ENCODE peak calls at places on chromosomes 11 and 22, in six cellular contexts. Z, K, D, T, R and G are unnamed samples.

GRCh38 chr22:24441406-24442351 is 14.3 kb downstream of the ADORA2A start:
- DNase-seq in Z (no peak), K (no peak), D (peak), T (no peak), R (peak), G (no peak)

GRCh38 chr11:61545341-61545740 is 35.5 kb downstream of the SYT7 start:
- DNase-seq in Z (no peak), K (no peak), D (no peak), T (no peak), R (peak), G (no peak)

GRCh38 chr22:24434472-24435322 is 7.3 kb downstream of the ADORA2A start:
- DNase-seq in Z (peak), K (no peak), D (peak), T (no peak), R (peak), G (no peak)

GRCh38 chr11:17683378-17684161 is 35.8 kb upstream of the MYOD1 start:
- DNase-seq in Z (peak), K (peak), D (no peak), T (no peak), R (no peak), G (no peak)

GRCh38 chr22:21624120-21624879 is 5.5 kb downstream of the YDJC start:
- DNase-seq in Z (no peak), K (no peak), D (no peak), T (no peak), R (peak), G (peak)

GRCh38 chr11:82974135-82974534 is 72.6 kb downstream of the DDIAS start:
- DNase-seq in Z (no peak), K (no peak), D (no peak), T (no peak), R (no peak), G (no peak)

GRCh38 chr11:96276836-96277235 is 66.2 kb downstream of the MAML2 start:
- DNase-seq in Z (no peak), K (no peak), D (no peak), T (no peak), R (no peak), G (no peak)

GRCh38 chr22:26170795-26171194 is 1.5 kb downstream of the SEZ6L start:
- DNase-seq in Z (no peak), K (no peak), D (no peak), T (peak), R (peak), G (peak)

GRCh38 chr11:69645801-69646492 is 5.0 kb downstream of the CCND1 start:
- DNase-seq in Z (no peak), K (no peak), D (no peak), T (no peak), R (peak), G (no peak)

GRCh38 chr22:27148025-27148424 is 490.6 kb downstream of the MIAT start:
- DNase-seq in Z (no peak), K (no peak), D (no peak), T (no peak), R (no peak), G (no peak)

GRCh38 chr11:59625703-59626102 is 10.1 kb upstream of the OSBP start:
- DNase-seq in Z (no peak), K (no peak), D (no peak), T (no peak), R (no peak), G (no peak)
- TF ChIP-seq CTCF in Z (no peak), K (no peak), D (no peak), T (no peak), R (no peak), G (no peak)

DNA sequence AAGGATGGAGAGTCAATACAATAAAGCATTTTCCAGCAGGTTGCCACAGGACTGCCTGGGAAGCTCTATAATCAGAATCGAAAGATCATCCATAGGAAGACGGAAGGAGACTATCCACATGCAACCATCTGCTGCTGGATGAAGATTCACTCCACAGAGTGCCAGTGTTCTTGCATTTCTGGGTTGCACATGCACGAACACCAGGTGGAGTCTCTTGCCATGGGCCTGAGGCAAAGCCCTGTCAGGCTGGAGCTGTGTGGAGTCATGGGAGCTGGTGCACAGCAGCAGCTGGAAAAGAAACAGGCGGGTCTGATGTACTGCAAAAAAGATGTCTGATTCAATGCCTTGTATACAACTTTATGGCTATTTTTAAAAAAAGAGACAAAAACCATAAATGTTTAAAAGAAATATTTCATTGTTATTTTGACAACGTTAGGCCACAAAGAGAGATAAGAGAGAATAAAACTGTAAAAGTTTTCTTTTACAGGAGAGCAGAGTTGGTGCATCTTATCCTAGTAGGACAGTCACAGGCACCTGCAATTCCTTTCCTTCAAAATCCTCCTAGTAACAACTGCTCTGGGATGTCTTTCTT is 12.9 kb upstream of the FAT3 start:
- DNase-seq in Z (peak), K (no peak), D (no peak), T (peak), R (peak), G (peak)
- TF ChIP-seq CTCF in Z (peak), K (no peak), D (peak), T (peak), R (peak), G (peak)

GRCh38 chr22:35739076-35739475 is 21.4 kb downstream of the APOL5 start:
- DNase-seq in Z (no peak), K (no peak), D (no peak), T (no peak), R (no peak), G (no peak)

GRCh38 chr22:35740616-35741015 is 22.9 kb downstream of the APOL5 start:
- DNase-seq in Z (no peak), K (no peak), D (no peak), T (no peak), R (no peak), G (no peak)

GRCh38 chr22:35742342-35743100 is 24.8 kb downstream of the APOL5 start:
- DNase-seq in Z (peak), K (peak), D (no peak), T (no peak), R (no peak), G (no peak)

GRCh38 chr22:35736701-35737100 is 19.0 kb downstream of the APOL5 start:
- DNase-seq in Z (no peak), K (no peak), D (no peak), T (no peak), R (no peak), G (no peak)

GRCh38 chr22:35739642-35740041 is 22.0 kb downstream of the APOL5 start:
- DNase-seq in Z (no peak), K (no peak), D (no peak), T (no peak), R (peak), G (no peak)
- TF ChIP-seq CTCF in Z (peak), K (no peak), D (peak), T (peak), R (peak), G (peak)

DNA sequence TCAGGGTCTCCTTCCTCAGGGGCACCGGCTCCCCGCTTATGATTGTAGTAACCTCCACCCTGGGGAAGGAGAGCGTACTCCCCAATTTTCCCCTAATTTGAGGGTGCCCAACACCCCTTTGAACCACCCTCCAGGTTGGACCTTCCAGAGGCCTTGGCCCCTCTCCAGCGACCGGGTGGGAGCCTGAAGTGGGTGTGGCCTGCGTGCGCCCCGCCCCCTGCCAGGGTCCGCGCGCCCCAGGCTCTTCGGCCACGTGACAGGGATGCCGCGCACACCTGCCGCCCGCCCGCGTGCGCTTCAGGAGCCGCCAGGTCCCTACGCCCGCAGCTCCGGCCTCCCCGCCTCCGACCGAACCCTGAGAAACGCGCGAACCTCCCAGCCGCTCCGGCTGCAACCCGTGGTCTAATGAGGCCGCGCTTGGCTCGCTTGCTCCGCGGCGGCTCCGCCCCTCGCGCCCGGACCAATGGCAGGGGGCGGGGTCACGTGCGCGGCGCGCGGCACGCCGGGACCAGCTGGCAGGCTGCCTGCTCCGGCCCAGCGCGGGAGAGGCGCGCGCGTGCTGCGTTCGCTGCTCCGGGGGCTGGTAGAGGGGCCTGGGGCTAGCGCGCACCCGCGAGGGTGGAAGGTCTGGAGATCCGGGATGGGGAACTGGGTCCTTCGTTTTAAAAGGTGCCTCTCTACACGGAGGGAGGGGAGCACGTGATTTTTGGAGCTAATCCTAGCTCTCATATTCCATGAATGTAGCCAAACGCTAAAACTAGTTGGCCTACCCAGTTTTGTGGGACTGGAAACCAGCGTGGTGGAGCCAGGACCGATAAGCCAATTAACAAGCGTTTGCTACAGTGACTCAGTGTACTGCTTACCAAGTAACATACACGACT is at the start of gene FOXRED2:
- DNase-seq in Z (peak), K (peak), D (peak), T (peak), R (peak), G (peak)
- TF ChIP-seq CTCF in Z (no peak), K (no peak), D (no peak), T (no peak), R (no peak), G (no peak)

DNA sequence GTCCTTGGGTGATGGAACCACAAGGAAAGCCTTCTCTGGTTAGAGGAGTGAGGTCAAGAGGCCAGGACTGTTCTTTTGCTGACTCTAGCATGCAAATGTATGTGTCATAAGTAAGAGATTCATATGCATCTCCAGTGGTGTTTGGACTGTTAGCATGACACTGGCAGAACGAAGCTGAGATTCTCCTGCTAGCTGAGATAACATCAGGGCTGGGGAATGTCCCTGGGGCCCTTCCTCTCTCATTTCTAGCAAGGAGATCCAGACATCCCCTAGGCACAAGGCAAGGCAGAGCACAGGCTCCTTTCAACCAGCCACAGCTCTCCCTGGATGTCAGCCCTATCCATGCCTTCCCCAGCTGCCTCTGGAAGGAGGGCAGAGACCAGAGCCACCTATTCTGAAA is 711.3 kb downstream of the OPCML start:
- DNase-seq in Z (peak), K (no peak), D (no peak), T (no peak), R (no peak), G (no peak)
- TF ChIP-seq CTCF in Z (no peak), K (no peak), D (no peak), T (no peak), R (no peak), G (no peak)

DNA sequence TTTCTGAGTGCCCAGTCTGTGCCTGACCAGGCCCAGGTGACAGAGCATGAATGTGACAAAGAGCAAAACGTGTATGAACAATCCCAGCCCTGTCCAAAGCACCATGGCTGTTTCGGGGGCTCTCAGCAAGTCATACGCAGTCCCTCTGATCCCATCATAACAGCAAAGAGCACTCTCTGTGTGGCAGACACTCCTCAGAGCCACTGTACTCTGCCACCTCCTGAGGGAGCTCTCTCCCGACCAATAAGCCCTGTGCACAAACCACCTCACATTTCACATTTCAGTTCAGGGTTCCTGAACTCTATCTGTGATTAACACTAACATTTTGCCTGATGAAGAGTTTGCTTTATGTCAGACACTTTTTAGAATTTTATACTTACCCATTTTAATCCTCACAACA is 6.6 kb downstream of the DGCR2 start:
- DNase-seq in Z (no peak), K (no peak), D (no peak), T (no peak), R (no peak), G (no peak)
- TF ChIP-seq CTCF in Z (no peak), K (peak), D (no peak), T (no peak), R (peak), G (no peak)

DNA sequence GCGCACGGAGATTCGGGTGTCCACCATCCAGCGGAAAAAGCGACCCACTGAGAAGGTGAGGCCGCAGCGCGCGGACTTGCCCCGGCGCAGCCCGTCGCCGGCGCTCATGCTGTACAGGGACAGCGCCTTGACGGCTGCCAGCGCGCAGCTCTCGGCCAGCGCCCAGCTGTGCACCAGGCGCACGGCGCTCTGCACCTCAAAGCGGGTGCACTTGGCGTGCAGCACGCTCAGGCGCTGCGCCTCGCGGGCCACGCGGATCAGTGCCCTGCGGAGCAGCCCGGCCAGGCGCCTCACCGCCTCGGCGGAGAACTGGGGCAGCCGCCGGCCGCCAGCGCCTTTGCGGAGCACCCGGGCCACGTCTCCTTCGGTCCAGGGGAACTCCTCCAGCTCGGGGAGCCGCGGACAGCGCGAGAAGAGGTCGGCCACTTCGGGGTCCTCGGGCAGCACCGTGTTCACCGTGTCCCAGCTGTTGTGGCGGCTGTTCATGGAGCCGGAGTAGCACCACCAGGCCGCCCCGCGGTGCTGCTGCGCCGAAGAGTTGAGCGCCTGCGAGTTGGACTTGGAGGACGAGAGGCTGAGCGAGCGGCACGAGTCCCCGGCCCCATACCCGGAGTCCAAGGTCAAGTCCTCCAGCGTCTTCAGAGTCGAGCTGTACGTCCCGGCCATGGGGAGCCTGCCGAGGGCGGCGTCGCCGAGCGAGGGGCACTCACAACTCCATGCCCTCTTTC is 728 bp downstream of the ABTB2 start:
- DNase-seq in Z (peak), K (peak), D (peak), T (peak), R (peak), G (peak)
- TF ChIP-seq CTCF in Z (no peak), K (no peak), D (no peak), T (no peak), R (no peak), G (peak)

GRCh38 chr11:60208951-60209350 is 26.1 kb upstream of the MS4A6A start:
- DNase-seq in Z (no peak), K (no peak), D (no peak), T (no peak), R (no peak), G (no peak)

GRCh38 chr11:60206616-60207015 is 23.7 kb upstream of the MS4A6A start:
- DNase-seq in Z (no peak), K (no peak), D (no peak), T (no peak), R (no peak), G (no peak)

GRCh38 chr11:60209977-60210376 is 27.1 kb upstream of the MS4A6A start:
- DNase-seq in Z (no peak), K (no peak), D (no peak), T (no peak), R (no peak), G (no peak)

GRCh38 chr11:60211206-60211605 is 28.3 kb upstream of the MS4A6A start:
- DNase-seq in Z (no peak), K (no peak), D (no peak), T (no peak), R (no peak), G (no peak)

GRCh38 chr11:60208146-60208895 is 25.4 kb upstream of the MS4A6A start:
- DNase-seq in Z (no peak), K (no peak), D (no peak), T (no peak), R (no peak), G (no peak)
- TF ChIP-seq CTCF in Z (no peak), K (no peak), D (no peak), T (no peak), R (no peak), G (no peak)

GRCh38 chr11:65967329-65967934 is 5.9 kb downstream of the SART1 start:
- DNase-seq in Z (no peak), K (no peak), D (no peak), T (no peak), R (no peak), G (no peak)

GRCh38 chr11:65972116-65972515 is 10.6 kb downstream of the SART1 start:
- DNase-seq in Z (no peak), K (no peak), D (no peak), T (no peak), R (no peak), G (no peak)

GRCh38 chr11:65965986-65966762 is 4.6 kb downstream of the SART1 start:
- DNase-seq in Z (no peak), K (no peak), D (no peak), T (no peak), R (no peak), G (no peak)

GRCh38 chr11:65964906-65965305 is 3.4 kb downstream of the SART1 start:
- DNase-seq in Z (no peak), K (no peak), D (no peak), T (no peak), R (no peak), G (no peak)

GRCh38 chr11:65968600-65969482 is 7.3 kb downstream of the SART1 start:
- DNase-seq in Z (no peak), K (no peak), D (no peak), T (no peak), R (no peak), G (no peak)
- TF ChIP-seq CTCF in Z (no peak), K (no peak), D (no peak), T (no peak), R (peak), G (no peak)

GRCh38 chr11:40302669-40303068 is 1156.8 kb downstream of the LRRC4C start:
- DNase-seq in Z (peak), K (peak), D (no peak), T (no peak), R (no peak), G (no peak)

DNA sequence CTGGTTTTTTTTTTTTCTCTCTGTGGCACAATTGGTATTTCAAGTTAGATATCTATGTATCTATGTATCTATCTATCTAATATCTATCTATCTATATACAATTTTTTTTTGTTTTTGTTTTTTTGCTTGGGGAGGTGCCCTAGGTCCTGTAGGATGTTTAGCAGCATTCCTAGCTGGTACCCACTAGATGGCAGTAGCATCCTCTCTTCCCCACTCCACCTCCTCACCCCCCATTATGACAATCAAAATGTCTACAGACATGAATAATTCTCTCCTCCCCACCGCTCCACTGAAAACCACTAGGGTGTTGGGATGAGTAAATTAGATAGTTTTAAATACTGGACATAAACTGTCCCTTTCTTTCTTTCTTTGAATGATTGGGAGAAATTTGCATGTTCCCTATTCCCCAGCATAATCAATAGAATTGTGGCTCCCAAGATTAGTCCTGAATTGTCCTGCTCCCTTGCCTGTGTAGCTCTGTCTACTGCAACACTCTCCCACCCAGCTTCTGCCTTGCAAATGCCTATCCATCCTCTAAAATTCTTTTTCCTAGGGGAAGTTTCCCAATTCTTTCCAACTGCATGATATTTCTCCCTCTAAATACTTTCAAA is 1152.4 kb downstream of the LRRC4C start:
- DNase-seq in Z (peak), K (peak), D (no peak), T (no peak), R (peak), G (peak)
- TF ChIP-seq CTCF in Z (peak), K (peak), D (no peak), T (peak), R (peak), G (peak)